ENCODE peak calls at places on chromosomes 12 and 14, in eight cellular contexts. One of them, this sample, is unnamed.

GRCh38 chr12:65603428-65604351 is 220.6 kb upstream of the HMGA2 start:
- DNase-seq in left cardiac atrium: peak; percentile 22
- DNase-seq in lung microvascular endothelial cell: peak; percentile 90
- DNase-seq in HS-5: peak; percentile 92
- DNase-seq in HFFc6: peak; percentile 93
- DNase-seq in activated CD4-positive, alpha-beta T cell treated with anti-CD3 and anti-CD28 coated beads, Interleukin-2, amount 50 U/mL, for 1 hour: no peak
- DNase-seq in stomach: peak; percentile 45
- DNase-seq in HS-27A: peak; percentile 90
- DNase-seq in this sample: no peak

GRCh38 chr12:124136796-124137195 is 158.1 kb upstream of the RFLNA start:
- DNase-seq in left cardiac atrium: no peak
- DNase-seq in lung microvascular endothelial cell: no peak
- DNase-seq in HS-5: no peak
- DNase-seq in HFFc6: no peak
- DNase-seq in activated CD4-positive, alpha-beta T cell treated with anti-CD3 and anti-CD28 coated beads, Interleukin-2, amount 50 U/mL, for 1 hour: no peak
- DNase-seq in stomach: no peak
- DNase-seq in HS-27A: no peak
- DNase-seq in this sample: no peak

GRCh38 chr12:23950011-23950774 is 723 bp upstream of the SOX5 start:
- DNase-seq in left cardiac atrium: peak; percentile 26
- DNase-seq in lung microvascular endothelial cell: peak; percentile 8
- DNase-seq in HS-5: no peak
- DNase-seq in HFFc6: no peak
- DNase-seq in activated CD4-positive, alpha-beta T cell treated with anti-CD3 and anti-CD28 coated beads, Interleukin-2, amount 50 U/mL, for 1 hour: no peak
- DNase-seq in stomach: no peak
- DNase-seq in HS-27A: no peak
- DNase-seq in this sample: no peak

GRCh38 chr14:51676549-51676948 is 24.8 kb downstream of the FRMD6 start:
- DNase-seq in left cardiac atrium: no peak
- DNase-seq in lung microvascular endothelial cell: no peak
- DNase-seq in HS-5: no peak
- DNase-seq in HFFc6: no peak
- DNase-seq in activated CD4-positive, alpha-beta T cell treated with anti-CD3 and anti-CD28 coated beads, Interleukin-2, amount 50 U/mL, for 1 hour: no peak
- DNase-seq in stomach: no peak
- DNase-seq in HS-27A: no peak
- DNase-seq in this sample: no peak

GRCh38 chr12:121214855-121215745 is 5.2 kb downstream of the P2RX4 start:
- DNase-seq in left cardiac atrium: no peak
- DNase-seq in lung microvascular endothelial cell: peak; percentile 91
- DNase-seq in HS-5: peak; percentile 89
- DNase-seq in HFFc6: peak; percentile 96
- DNase-seq in activated CD4-positive, alpha-beta T cell treated with anti-CD3 and anti-CD28 coated beads, Interleukin-2, amount 50 U/mL, for 1 hour: no peak
- DNase-seq in stomach: peak; percentile 59
- DNase-seq in HS-27A: no peak
- DNase-seq in this sample: no peak

GRCh38 chr12:78406776-78407335 is 457.7 kb upstream of the SYT1 start:
- DNase-seq in left cardiac atrium: no peak
- DNase-seq in lung microvascular endothelial cell: peak; percentile 7
- DNase-seq in HS-5: no peak
- DNase-seq in HFFc6: no peak
- DNase-seq in activated CD4-positive, alpha-beta T cell treated with anti-CD3 and anti-CD28 coated beads, Interleukin-2, amount 50 U/mL, for 1 hour: no peak
- DNase-seq in stomach: no peak
- DNase-seq in HS-27A: no peak
- DNase-seq in this sample: no peak

GRCh38 chr12:117165342-117165741 is 24.9 kb downstream of the FBXO21 start:
- DNase-seq in left cardiac atrium: no peak
- DNase-seq in lung microvascular endothelial cell: no peak
- DNase-seq in HS-5: no peak
- DNase-seq in HFFc6: no peak
- DNase-seq in activated CD4-positive, alpha-beta T cell treated with anti-CD3 and anti-CD28 coated beads, Interleukin-2, amount 50 U/mL, for 1 hour: no peak
- DNase-seq in stomach: peak; percentile 72
- DNase-seq in HS-27A: no peak
- DNase-seq in this sample: no peak

GRCh38 chr12:6635856-6636521 is at the start of gene LPAR5:
- DNase-seq in left cardiac atrium: peak; percentile 51
- DNase-seq in lung microvascular endothelial cell: peak; percentile 26
- DNase-seq in HS-5: no peak
- DNase-seq in HFFc6: no peak
- DNase-seq in activated CD4-positive, alpha-beta T cell treated with anti-CD3 and anti-CD28 coated beads, Interleukin-2, amount 50 U/mL, for 1 hour: no peak
- DNase-seq in stomach: peak; percentile 78
- DNase-seq in HS-27A: no peak
- DNase-seq in this sample: no peak

GRCh38 chr14:104230119-104230885 is 91.9 kb downstream of the KIF26A start:
- DNase-seq in left cardiac atrium: peak; percentile 17
- DNase-seq in lung microvascular endothelial cell: no peak
- DNase-seq in HS-5: no peak
- DNase-seq in HFFc6: no peak
- DNase-seq in activated CD4-positive, alpha-beta T cell treated with anti-CD3 and anti-CD28 coated beads, Interleukin-2, amount 50 U/mL, for 1 hour: no peak
- DNase-seq in stomach: no peak
- DNase-seq in HS-27A: no peak
- DNase-seq in this sample: no peak

GRCh38 chr12:13101854-13102375 is 1.6 kb downstream of the GSG1 start:
- DNase-seq in left cardiac atrium: no peak
- DNase-seq in lung microvascular endothelial cell: peak; percentile 36
- DNase-seq in HS-5: no peak
- DNase-seq in HFFc6: peak; percentile 69
- DNase-seq in activated CD4-positive, alpha-beta T cell treated with anti-CD3 and anti-CD28 coated beads, Interleukin-2, amount 50 U/mL, for 1 hour: peak; percentile 22
- DNase-seq in stomach: no peak
- DNase-seq in HS-27A: no peak
- DNase-seq in this sample: no peak

GRCh38 chr14:30240685-30241084 is 313.0 kb upstream of the PRKD1 start:
- DNase-seq in left cardiac atrium: no peak
- DNase-seq in lung microvascular endothelial cell: no peak
- DNase-seq in HS-5: no peak
- DNase-seq in HFFc6: no peak
- DNase-seq in activated CD4-positive, alpha-beta T cell treated with anti-CD3 and anti-CD28 coated beads, Interleukin-2, amount 50 U/mL, for 1 hour: no peak
- DNase-seq in stomach: no peak
- DNase-seq in HS-27A: no peak
- DNase-seq in this sample: no peak

GRCh38 chr14:31173120-31173837 is 34.3 kb downstream of the HECTD1 start:
- DNase-seq in left cardiac atrium: no peak
- DNase-seq in lung microvascular endothelial cell: no peak
- DNase-seq in HS-5: no peak
- DNase-seq in HFFc6: no peak
- DNase-seq in activated CD4-positive, alpha-beta T cell treated with anti-CD3 and anti-CD28 coated beads, Interleukin-2, amount 50 U/mL, for 1 hour: no peak
- DNase-seq in stomach: no peak
- DNase-seq in HS-27A: no peak
- DNase-seq in this sample: no peak